ENCODE peak calls at places on chromosome 18, in nine cellular contexts. C is psoas muscle, Y is Calu3, I is B cell, M is progenitor cell of endocrine pancreas, G is lung, L is upper lobe of left lung, B is BE2C, O is HCT116. R is an unnamed sample.

GRCh38 chr18:13604751-13605150 is 121.6 kb downstream of the FAM210A start:
- DNase-seq in M (no peak), O (no peak), C (no peak), Y (no peak), B (no peak), I (no peak), L (no peak), G (no peak), R (no peak)

GRCh38 chr18:57210101-57210661 is 63.3 kb downstream of the BOD1L2 start:
- DNase-seq in I (no peak), G (no peak), L (no peak), O (peak), C (no peak), M (no peak), B (peak), Y (peak), R (peak)

GRCh38 chr18:61690418-61691138 is 202.2 kb downstream of the RNF152 start:
- DNase-seq in B (no peak), I (no peak), G (no peak), C (no peak), O (no peak), Y (no peak), M (no peak), L (no peak), R (no peak)

GRCh38 chr18:21179590-21180220 is 62.3 kb upstream of the GREB1L start:
- DNase-seq in C (no peak), I (peak), O (peak), G (peak), M (peak), Y (peak), L (no peak), B (peak), R (peak)

GRCh38 chr18:75923169-75923568 is 495.7 kb upstream of the SMIM21 start:
- DNase-seq in O (peak), B (no peak), I (no peak), M (no peak), G (peak), C (peak), L (no peak), Y (peak), R (no peak)

GRCh38 chr18:68298340-68298739 is 416.6 kb downstream of the TMX3 start:
- DNase-seq in Y (no peak), B (no peak), L (no peak), C (no peak), M (no peak), G (no peak), I (no peak), O (no peak), R (no peak)

GRCh38 chr18:23320709-23321236 is 132.3 kb upstream of the RIOK3 start:
- DNase-seq in G (no peak), M (no peak), I (no peak), Y (no peak), L (no peak), C (no peak), B (no peak), O (no peak), R (no peak)

GRCh38 chr18:31478688-31479087 is 19.3 kb upstream of the DSG2 start:
- DNase-seq in O (no peak), M (no peak), L (no peak), G (no peak), C (no peak), I (no peak), B (no peak), Y (no peak), R (no peak)

GRCh38 chr18:48777737-48778111 is 173.0 kb downstream of the SMAD7 start:
- DNase-seq in B (no peak), G (no peak), M (no peak), L (no peak), Y (no peak), I (no peak), C (no peak), O (no peak), R (no peak)

GRCh38 chr18:24402209-24402785 is 4.7 kb upstream of the OSBPL1A start:
- DNase-seq in G (no peak), I (no peak), M (no peak), O (no peak), B (peak), C (no peak), Y (no peak), L (no peak), R (peak)
- TF ChIP-seq CTCF in G (no peak), I (no peak), M (no peak), O (peak), B (peak), C (no peak), Y (peak), L (no peak), R (peak)

DNA sequence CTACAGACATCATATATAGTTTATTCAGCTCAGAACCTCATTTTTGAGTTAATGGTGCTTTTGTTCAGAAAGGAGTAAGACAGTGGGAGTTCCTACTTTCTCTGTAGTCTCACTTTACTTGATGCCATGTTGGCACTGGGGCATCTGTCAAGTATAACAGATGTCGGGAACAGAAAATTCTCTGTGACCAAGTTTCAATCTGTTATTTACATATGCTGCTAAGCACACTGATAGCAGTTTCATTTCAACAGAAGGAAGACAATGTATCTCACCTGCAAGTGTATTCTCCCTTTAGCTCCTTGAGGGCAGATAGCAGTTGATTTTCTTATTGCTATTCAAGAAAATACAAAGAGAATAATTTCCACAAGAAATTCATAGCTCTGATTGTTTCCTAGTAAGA is 774.0 kb downstream of the METTL4 start:
- DNase-seq in B (no peak), I (no peak), G (no peak), C (no peak), M (no peak), L (no peak), O (no peak), Y (no peak), R (no peak)
- TF ChIP-seq CTCF in B (no peak), I (no peak), G (no peak), C (no peak), M (no peak), L (no peak), O (no peak), Y (no peak), R (no peak)

GRCh38 chr18:74508366-74508765 is 12.2 kb downstream of the CNDP2 start:
- DNase-seq in Y (no peak), I (no peak), B (no peak), M (no peak), G (no peak), L (no peak), O (no peak), C (no peak), R (no peak)
- TF ChIP-seq CTCF in Y (no peak), I (no peak), B (no peak), M (no peak), G (no peak), L (no peak), O (no peak), C (no peak), R (no peak)

DNA sequence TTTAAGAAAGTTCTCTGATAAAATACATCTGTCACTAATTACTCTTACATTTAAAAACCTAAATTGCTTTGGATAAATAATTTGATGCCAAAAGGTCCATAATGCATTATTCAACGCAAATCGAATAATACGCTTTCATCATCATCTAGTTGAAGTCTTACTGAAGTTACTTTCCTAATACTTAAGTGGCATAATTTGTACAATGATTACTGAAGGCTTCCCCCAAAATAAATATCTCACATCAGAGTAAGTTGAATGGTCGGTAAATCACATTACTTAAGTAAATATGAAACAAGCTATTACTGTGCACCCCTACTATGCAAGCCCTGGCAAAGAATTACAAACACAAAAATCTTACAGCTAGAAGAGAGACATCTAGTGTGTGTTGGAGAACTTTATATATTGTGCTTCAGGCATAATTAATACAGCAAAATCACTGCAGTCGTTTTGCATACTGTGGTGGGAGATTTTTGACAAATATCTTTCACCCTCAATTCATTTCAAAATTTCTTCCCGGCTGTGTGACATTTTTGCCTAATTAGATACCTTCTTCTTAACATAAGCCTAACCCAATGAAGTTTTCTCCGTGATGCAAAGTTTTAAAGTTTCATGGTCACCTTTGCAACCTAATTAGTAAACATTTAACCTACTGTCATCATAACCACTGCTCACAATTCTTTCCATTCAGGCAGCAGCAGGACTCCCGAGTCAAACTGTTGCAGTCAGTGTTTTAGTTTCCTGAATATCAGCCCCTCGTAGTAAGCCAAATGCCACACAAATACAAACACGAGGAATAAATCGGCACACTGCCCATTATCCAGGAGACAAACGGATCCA is 106.0 kb upstream of the KCTD1 start:
- DNase-seq in Y (no peak), C (no peak), M (no peak), G (no peak), O (no peak), I (no peak), B (no peak), L (no peak), R (no peak)
- TF ChIP-seq CTCF in Y (no peak), C (no peak), M (no peak), G (no peak), O (no peak), I (no peak), B (no peak), L (no peak), R (no peak)

R was measured in glutamatergic neuron.